ENCODE peak calls at places on chromosomes 1 and 21, in seven cellular contexts. C is brain microvascular endothelial cell; R is HT1080; S is HEK293T; D is CD4-positive, alpha-beta memory T cell; V is left cardiac atrium; I is fibroblast of the conjunctiva. K is an unnamed sample.
A peak's percentile ranks its signal among the peaks of the same experiment; 100 is the strongest.

GRCh38 chr1:234944439-234945369 is 183.9 kb downstream of the TOMM20 start:
- DNase-seq in C (no peak), R (no peak), S (no peak), D (no peak), V (no peak), I (no peak), K (no peak)

GRCh38 chr1:234260578-234260977 is 112.7 kb upstream of the COA6 start:
- DNase-seq in C (no peak), R (peak; percentile 90), S (no peak), D (no peak), V (no peak), I (no peak), K (no peak)

GRCh38 chr1:190102757-190103326 is 374.8 kb downstream of the BRINP3 start:
- DNase-seq in C (no peak), R (no peak), S (no peak), D (no peak), V (no peak), I (no peak), K (no peak)

GRCh38 chr21:39373634-39374033 is 24.7 kb upstream of the HMGN1 start:
- DNase-seq in C (peak; percentile 39), R (peak; percentile 45), S (peak; percentile 67), D (no peak), V (no peak), I (no peak), K (no peak)

GRCh38 chr1:31222176-31222575 is 17.5 kb downstream of the NKAIN1 start:
- DNase-seq in C (no peak), R (no peak), S (no peak), D (no peak), V (no peak), I (no peak), K (no peak)

GRCh38 chr1:234093741-234094140 is 189.3 kb downstream of the SLC35F3 start:
- DNase-seq in C (no peak), R (no peak), S (no peak), D (no peak), V (peak; percentile 25), I (no peak), K (no peak)

GRCh38 chr1:222794656-222795474 is 20.0 kb upstream of the DISP1 start:
- DNase-seq in C (no peak), R (peak; percentile 38), S (no peak), D (no peak), V (no peak), I (no peak), K (no peak)

GRCh38 chr1:20279507-20279906 is 11.2 kb upstream of the VWA5B1 start:
- DNase-seq in C (peak; percentile 33), R (peak; percentile 68), S (no peak), D (no peak), V (no peak), I (no peak), K (no peak)

GRCh38 chr1:209427811-209428210 is 155.7 kb upstream of the CAMK1G start:
- DNase-seq in C (no peak), R (no peak), S (no peak), D (no peak), V (no peak), I (no peak), K (no peak)

GRCh38 chr1:198125995-198126758 is 30.6 kb upstream of the NEK7 start:
- DNase-seq in C (peak; percentile 72), R (peak; percentile 30), S (no peak), D (no peak), V (no peak), I (no peak), K (peak; percentile 9)

GRCh38 chr1:191279266-191279800 is 801.7 kb upstream of the BRINP3 start:
- DNase-seq in C (no peak), R (no peak), S (no peak), D (no peak), V (no peak), I (no peak), K (no peak)

GRCh38 chr1:186999506-186999905 is 170.8 kb downstream of the PLA2G4A start:
- DNase-seq in C (no peak), R (no peak), S (no peak), D (no peak), V (no peak), I (no peak), K (no peak)

GRCh38 chr21:46154155-46154954 is 1.0 kb downstream of the FTCD start:
- DNase-seq in C (no peak), R (no peak), S (no peak), D (no peak), V (no peak), I (no peak), K (no peak)

K was measured in astrocyte of the cerebellum.